ENCODE peak calls at places on chromosomes 6 and 20, in ten cellular contexts. S is lower leg skin; H is cardiac fibroblast; L is CD8-positive, alpha-beta T cell; Y is left ventricle myocardium inferior; G is adrenal gland; T is AG09319; F is endothelial cell; P is lung; J is bronchial epithelial cell. Z is an unnamed sample.

GRCh38 chr6:118786696-118787453 is 107.1 kb upstream of the ASF1A start:
- DNase-seq in S (no peak), H (no peak), L (no peak), Y (no peak), G (no peak), T (no peak), F (no peak), P (no peak), J (no peak), Z (no peak)

GRCh38 chr20:41956316-41957050 is 338.3 kb upstream of the CHD6 start:
- DNase-seq in S (no peak), H (peak; percentile 45), L (no peak), Y (no peak), G (no peak), T (no peak), F (no peak), P (no peak), J (peak; percentile 1), Z (no peak)

GRCh38 chr6:137846772-137847313 is 20.2 kb upstream of the TNFAIP3 start:
- DNase-seq in S (no peak), H (no peak), L (no peak), Y (peak; percentile 59), G (peak; percentile 75), T (no peak), F (no peak), P (peak; percentile 63), J (no peak), Z (no peak)

GRCh38 chr6:143027058-143027457 is 33.6 kb upstream of the AIG1 start:
- DNase-seq in S (no peak), H (peak; percentile 51), L (peak; percentile 26), Y (peak; percentile 28), G (peak; percentile 29), T (no peak), F (peak; percentile 37), P (no peak), J (peak; percentile 13), Z (peak; percentile 35)

GRCh38 chr20:3431109-3431508 is 23.6 kb upstream of the DNAAF9 start:
- DNase-seq in S (no peak), H (no peak), L (no peak), Y (no peak), G (no peak), T (no peak), F (no peak), P (no peak), J (no peak), Z (no peak)

GRCh38 chr6:47700051-47700450 is 1.7 kb downstream of the ADGRF4 start:
- DNase-seq in S (peak; percentile 29), H (peak; percentile 74), L (no peak), Y (no peak), G (peak; percentile 20), T (no peak), F (no peak), P (no peak), J (peak; percentile 100), Z (peak; percentile 94)

GRCh38 chr6:159762681-159763293 is 942 bp downstream of the ACAT2 start:
- DNase-seq in S (peak; percentile 25), H (peak; percentile 16), L (peak; percentile 5), Y (peak; percentile 22), G (peak; percentile 35), T (no peak), F (no peak), P (no peak), J (peak; percentile 32), Z (peak; percentile 8)

GRCh38 chr6:157227202-157228166 is 95.8 kb downstream of the TMEM242 start:
- DNase-seq in S (no peak), H (no peak), L (no peak), Y (no peak), G (no peak), T (no peak), F (no peak), P (no peak), J (no peak), Z (no peak)

GRCh38 chr6:157281570-157281969 is 41.7 kb downstream of the TMEM242 start:
- DNase-seq in S (no peak), H (no peak), L (no peak), Y (no peak), G (peak; percentile 51), T (no peak), F (no peak), P (no peak), J (no peak), Z (no peak)

GRCh38 chr6:136011475-136011874 is 160.0 kb downstream of the PDE7B start:
- DNase-seq in S (no peak), H (peak; percentile 71), L (no peak), Y (no peak), G (no peak), T (no peak), F (no peak), P (no peak), J (no peak), Z (peak; percentile 29)

GRCh38 chr6:43984442-43985321 is 142.6 kb downstream of the MRPL14 start:
- DNase-seq in S (no peak), H (peak; percentile 31), L (no peak), Y (no peak), G (peak; percentile 7), T (no peak), F (no peak), P (no peak), J (no peak), Z (no peak)

GRCh38 chr6:131059486-131059885 is 3.6 kb downstream of the EPB41L2 start:
- DNase-seq in S (no peak), H (peak; percentile 56), L (no peak), Y (no peak), G (no peak), T (no peak), F (no peak), P (no peak), J (peak; percentile 27), Z (no peak)

GRCh38 chr6:42507195-42507594 is 55.5 kb upstream of the TRERF1 start:
- DNase-seq in S (no peak), H (no peak), L (no peak), Y (no peak), G (no peak), T (no peak), F (no peak), P (no peak), J (no peak), Z (no peak)

GRCh38 chr6:126625019-126625418 is 285.1 kb downstream of the CENPW start:
- DNase-seq in S (no peak), H (peak; percentile 42), L (no peak), Y (no peak), G (no peak), T (no peak), F (peak; percentile 50), P (no peak), J (peak; percentile 18), Z (peak; percentile 58)

GRCh38 chr20:63536241-63536977 is 767 bp downstream of the PTK6 start:
- DNase-seq in S (no peak), H (peak; percentile 26), L (no peak), Y (no peak), G (no peak), T (no peak), F (peak; percentile 11), P (no peak), J (peak; percentile 44), Z (peak; percentile 41)

GRCh38 chr6:42279144-42279781 is 61.6 kb upstream of the MRPS10 start:
- DNase-seq in S (no peak), H (peak; percentile 64), L (peak; percentile 27), Y (no peak), G (peak; percentile 69), T (no peak), F (no peak), P (no peak), J (peak; percentile 61), Z (peak; percentile 90)

GRCh38 chr20:59082077-59082740 is 39.6 kb upstream of the PRELID3B start:
- DNase-seq in S (no peak), H (no peak), L (no peak), Y (no peak), G (no peak), T (no peak), F (no peak), P (no peak), J (peak; percentile 97), Z (no peak)
- TF ChIP-seq CTCF in S (no peak), H (peak; percentile 35), L (peak; percentile 64), Y (peak; percentile 49), G (peak; percentile 27), T (peak; percentile 10), F (peak; percentile 71), P (no peak), J (peak; percentile 10), Z (peak; percentile 22)

GRCh38 chr20:45920795-45921617 is 9.1 kb upstream of the PLTP start:
- DNase-seq in S (no peak), H (no peak), L (no peak), Y (no peak), G (no peak), T (no peak), F (no peak), P (no peak), J (no peak), Z (no peak)
- TF ChIP-seq CTCF in S (no peak), H (no peak), L (no peak), Y (no peak), G (no peak), T (no peak), F (no peak), P (no peak), J (no peak), Z (no peak)

GRCh38 chr6:79246891-79247290 is 12.4 kb upstream of the HMGN3 start:
- DNase-seq in S (no peak), H (no peak), L (no peak), Y (no peak), G (no peak), T (no peak), F (no peak), P (no peak), J (no peak), Z (no peak)

GRCh38 chr6:79249136-79249535 is 14.7 kb upstream of the HMGN3 start:
- DNase-seq in S (no peak), H (no peak), L (no peak), Y (no peak), G (no peak), T (no peak), F (no peak), P (no peak), J (no peak), Z (no peak)

GRCh38 chr6:79250559-79250958 is 16.1 kb upstream of the HMGN3 start:
- DNase-seq in S (no peak), H (no peak), L (no peak), Y (no peak), G (no peak), T (no peak), F (no peak), P (no peak), J (no peak), Z (no peak)

DNA sequence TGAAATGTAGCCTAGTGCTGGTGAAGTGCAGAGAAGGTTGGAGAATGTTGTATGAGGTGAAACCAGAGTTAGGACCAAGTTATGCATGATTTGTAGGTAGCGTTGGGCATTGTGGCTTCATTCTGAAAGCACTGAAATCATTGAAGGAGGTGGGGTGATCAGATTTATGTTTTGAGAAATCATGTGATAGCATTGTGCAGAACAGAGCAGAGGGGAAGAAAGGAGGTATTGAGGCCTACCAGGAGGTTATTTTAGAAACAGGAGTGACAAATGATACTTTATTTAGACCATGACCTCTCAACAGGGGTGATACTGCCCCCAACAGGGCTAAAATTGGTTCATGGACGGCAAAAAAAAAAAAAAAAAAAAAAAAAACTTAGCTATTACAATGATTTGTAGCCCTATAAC is 15.6 kb upstream of the HMGN3 start:
- DNase-seq in S (no peak), H (peak; percentile 15), L (no peak), Y (no peak), G (no peak), T (no peak), F (no peak), P (no peak), J (no peak), Z (peak; percentile 24)
- TF ChIP-seq CTCF in S (no peak), H (no peak), L (no peak), Y (peak; percentile 48), G (peak; percentile 23), T (no peak), F (peak; percentile 30), P (no peak), J (no peak), Z (no peak)

GRCh38 chr6:80425089-80425823 is 318.8 kb downstream of the BCKDHB start:
- DNase-seq in S (no peak), H (peak; percentile 91), L (no peak), Y (no peak), G (no peak), T (peak; percentile 94), F (no peak), P (no peak), J (peak; percentile 18), Z (no peak)
- TF ChIP-seq CTCF in S (no peak), H (peak; percentile 1), L (no peak), Y (no peak), G (no peak), T (peak; percentile 2), F (no peak), P (no peak), J (no peak), Z (no peak)

Z was measured in MCF 10A.